ENCODE peak calls at places on chromosomes 5 and 9, in six cellular contexts. V is foreskin fibroblast, P is astrocyte of the spinal cord, C is psoas muscle, Z is anterior cingulate cortex, M is HuH-7.5. D is an unnamed sample.

GRCh38 chr9:98288876-98289275 is 33.4 kb upstream of the TBC1D2 start:
- DNase-seq in V (no peak), P (no peak), C (no peak), Z (no peak), M (no peak), D (no peak)

GRCh38 chr5:174339130-174339529 is 293.6 kb downstream of the NSG2 start:
- DNase-seq in V (no peak), P (no peak), C (no peak), Z (no peak), M (no peak), D (no peak)

GRCh38 chr9:76756273-76756650 is 8.0 kb upstream of the PCA3 start:
- DNase-seq in V (peak), P (peak), C (peak), Z (peak), M (peak), D (no peak)

GRCh38 chr5:59380350-59380951 is 513.1 kb downstream of the PDE4D start:
- DNase-seq in V (peak), P (peak), C (no peak), Z (no peak), M (peak), D (no peak)

GRCh38 chr5:55582256-55582655 is 47.5 kb upstream of the PLPP1 start:
- DNase-seq in V (no peak), P (no peak), C (no peak), Z (no peak), M (no peak), D (no peak)

GRCh38 chr5:15796557-15796956 is 296.6 kb downstream of the FBXL7 start:
- DNase-seq in V (no peak), P (no peak), C (no peak), Z (no peak), M (no peak), D (no peak)

GRCh38 chr5:158777647-158778368 is 321.9 kb downstream of the EBF1 start:
- DNase-seq in V (peak), P (no peak), C (no peak), Z (no peak), M (no peak), D (no peak)

GRCh38 chr5:127358782-127359181 is 68.2 kb downstream of the MEGF10 start:
- DNase-seq in V (peak), P (peak), C (no peak), Z (no peak), M (no peak), D (no peak)

GRCh38 chr5:120531215-120531614 is 67.1 kb downstream of the PRR16 start:
- DNase-seq in V (no peak), P (no peak), C (no peak), Z (no peak), M (no peak), D (no peak)

GRCh38 chr9:79471577-79472543 is 99.9 kb upstream of the TLE4 start:
- DNase-seq in V (peak), P (peak), C (peak), Z (peak), M (no peak), D (peak)

GRCh38 chr9:107214915-107215314 is 68.2 kb upstream of the RAD23B start:
- DNase-seq in V (peak), P (peak), C (no peak), Z (no peak), M (no peak), D (no peak)

GRCh38 chr9:20500101-20500500 is 122.2 kb downstream of the MLLT3 start:
- DNase-seq in V (no peak), P (no peak), C (no peak), Z (no peak), M (no peak), D (no peak)